ENCODE peak calls at places on chromosomes 6 and 20, in ten cellular contexts. E is endothelial cell of umbilical vein, Y is breast epithelium, U is GM23338, Q is HCT116, H is SK-N-SH, W is transverse colon, D is sigmoid colon, C is Panc1, A is upper lobe of left lung. L is an unnamed sample.

GRCh38 chr20:44039741-44040140 is 125.1 kb downstream of the TOX2 start:
- DNase-seq in E (no peak), Y (peak; percentile 4), U (no peak), Q (no peak), H (no peak), W (no peak), D (peak; percentile 47), C (no peak), A (peak; percentile 63), L (no peak)

GRCh38 chr6:97440590-97441176 is 157.7 kb upstream of the MMS22L start:
- DNase-seq in E (peak; percentile 10), Y (no peak), U (peak; percentile 79), Q (peak; percentile 46), H (peak; percentile 60), W (no peak), D (no peak), C (peak; percentile 12), A (no peak), L (no peak)

GRCh38 chr6:153790881-153791473 is 248.1 kb upstream of the OPRM1 start:
- DNase-seq in E (no peak), Y (no peak), U (peak; percentile 68), Q (peak; percentile 15), H (peak; percentile 6), W (no peak), D (no peak), C (no peak), A (no peak), L (no peak)

GRCh38 chr6:29763491-29764289 is 40.5 kb downstream of the HLA-F start:
- DNase-seq in E (peak; percentile 95), Y (no peak), U (no peak), Q (no peak), H (no peak), W (no peak), D (no peak), C (no peak), A (no peak), L (no peak)

GRCh38 chr20:37992802-37993538 is 40.3 kb downstream of the TTI1 start:
- DNase-seq in E (peak; percentile 15), Y (peak; percentile 36), U (peak; percentile 46), Q (no peak), H (peak; percentile 71), W (peak; percentile 34), D (no peak), C (no peak), A (no peak), L (peak; percentile 67)

GRCh38 chr6:142903806-142904205 is 41.2 kb downstream of the HIVEP2 start:
- DNase-seq in E (no peak), Y (no peak), U (no peak), Q (no peak), H (no peak), W (no peak), D (no peak), C (no peak), A (no peak), L (no peak)

GRCh38 chr6:144215402-144215931 is 65.2 kb downstream of the STX11 start:
- DNase-seq in E (no peak), Y (no peak), U (no peak), Q (no peak), H (peak; percentile 41), W (peak; percentile 44), D (no peak), C (no peak), A (peak; percentile 22), L (peak; percentile 20)

GRCh38 chr6:118398066-118398465 is 150.0 kb upstream of the PLN start:
- DNase-seq in E (no peak), Y (no peak), U (no peak), Q (no peak), H (no peak), W (no peak), D (no peak), C (no peak), A (no peak), L (no peak)

GRCh38 chr6:42028234-42029061 is 21.9 kb upstream of the TAF8 start:
- DNase-seq in E (peak; percentile 62), Y (no peak), U (no peak), Q (no peak), H (no peak), W (no peak), D (no peak), C (no peak), A (no peak), L (no peak)

GRCh38 chr6:42025066-42025789 is 25.1 kb upstream of the TAF8 start:
- DNase-seq in E (no peak), Y (no peak), U (no peak), Q (no peak), H (no peak), W (no peak), D (no peak), C (no peak), A (peak; percentile 70), L (no peak)

GRCh38 chr6:42025790-42026311 is 24.5 kb upstream of the TAF8 start:
- DNase-seq in E (no peak), Y (no peak), U (no peak), Q (no peak), H (no peak), W (no peak), D (no peak), C (no peak), A (no peak), L (no peak)

GRCh38 chr6:42029062-42029685 is 21.1 kb upstream of the TAF8 start:
- DNase-seq in E (no peak), Y (no peak), U (no peak), Q (no peak), H (no peak), W (no peak), D (no peak), C (no peak), A (no peak), L (no peak)

GRCh38 chr6:42026540-42026939 is 23.8 kb upstream of the TAF8 start:
- DNase-seq in E (no peak), Y (no peak), U (no peak), Q (no peak), H (no peak), W (no peak), D (no peak), C (no peak), A (no peak), L (no peak)
- TF ChIP-seq CTCF in E (no peak), Y (no peak), U (no peak), Q (no peak), H (no peak), W (no peak), D (no peak), C (no peak), A (no peak), L (no peak)

GRCh38 chr6:41023114-41023513 is 15.9 kb downstream of the UNC5CL start:
- DNase-seq in E (no peak), Y (no peak), U (no peak), Q (no peak), H (peak; percentile 48), W (no peak), D (no peak), C (no peak), A (no peak), L (no peak)

GRCh38 chr6:41027799-41028617 is 11.0 kb downstream of the UNC5CL start:
- DNase-seq in E (peak; percentile 63), Y (peak; percentile 61), U (peak; percentile 88), Q (peak; percentile 35), H (peak; percentile 95), W (peak; percentile 88), D (peak; percentile 89), C (no peak), A (peak; percentile 97), L (peak; percentile 76)

GRCh38 chr6:41028618-41029486 is 10.2 kb downstream of the UNC5CL start:
- DNase-seq in E (no peak), Y (no peak), U (no peak), Q (no peak), H (no peak), W (no peak), D (peak; percentile 46), C (no peak), A (no peak), L (no peak)

GRCh38 chr6:41025966-41026365 is 13.1 kb downstream of the UNC5CL start:
- DNase-seq in E (no peak), Y (no peak), U (no peak), Q (no peak), H (no peak), W (no peak), D (no peak), C (no peak), A (no peak), L (no peak)

DNA sequence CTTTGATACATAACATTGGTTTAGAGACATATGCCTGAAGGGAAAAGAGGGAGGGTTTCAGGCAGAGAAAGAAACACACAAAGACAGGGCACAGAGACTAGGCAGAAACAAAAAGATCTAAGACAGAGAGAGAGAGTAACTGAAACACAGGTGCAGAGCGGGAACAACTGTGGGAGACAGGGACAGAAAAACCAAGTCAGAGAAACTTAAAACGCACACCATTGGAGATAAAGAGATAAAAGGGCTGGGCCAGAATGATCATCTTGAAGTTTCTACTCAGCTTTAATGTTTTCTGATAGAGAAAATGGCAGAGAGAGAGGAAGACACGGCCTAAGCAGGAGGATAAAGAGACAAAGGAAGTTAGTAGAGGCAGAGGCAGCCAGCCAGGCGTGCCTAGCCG is 11.8 kb downstream of the UNC5CL start:
- DNase-seq in E (no peak), Y (no peak), U (no peak), Q (no peak), H (no peak), W (no peak), D (no peak), C (no peak), A (no peak), L (no peak)
- H3K4me3 ChIP-seq in E (no peak overlapping the region), Y (peak overlapping the region; percentile 59), U (peak overlapping the region; percentile 58), Q (peak overlapping the region; percentile 58), H (no peak overlapping the region), W (no peak overlapping the region), D (peak overlapping the region; percentile 50), C (peak overlapping the region; percentile 14), A (peak overlapping the region; percentile 52), L (peak overlapping the region; percentile 33)

DNA sequence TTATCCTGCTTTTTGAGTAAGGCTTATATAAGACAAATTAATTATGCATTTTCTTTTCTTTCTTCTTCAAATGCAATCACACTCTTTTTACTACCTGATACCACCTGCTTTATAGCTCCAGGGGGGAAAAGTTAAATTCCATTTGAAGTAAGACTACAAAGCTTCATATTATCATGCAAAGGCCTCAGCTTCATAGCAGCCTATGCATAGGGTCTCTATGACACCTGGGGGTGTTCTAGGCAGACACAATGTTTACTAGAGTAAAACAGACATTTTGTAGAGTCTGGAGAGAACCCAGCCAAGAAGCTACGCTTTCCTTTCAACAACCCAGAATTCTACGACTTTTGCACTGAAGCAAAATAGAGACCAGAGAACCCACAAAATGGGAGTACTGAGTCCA is 148.0 kb downstream of the MCHR2 start:
- DNase-seq in E (no peak), Y (no peak), U (peak; percentile 76), Q (no peak), H (no peak), W (no peak), D (no peak), C (no peak), A (no peak), L (no peak)
- TF ChIP-seq POLR2AphosphoS5 in E (no peak), Y (no peak), U (peak; percentile 23), Q (no peak), H (no peak), W (no peak), D (no peak), C (no peak), A (no peak), L (no peak)

DNA sequence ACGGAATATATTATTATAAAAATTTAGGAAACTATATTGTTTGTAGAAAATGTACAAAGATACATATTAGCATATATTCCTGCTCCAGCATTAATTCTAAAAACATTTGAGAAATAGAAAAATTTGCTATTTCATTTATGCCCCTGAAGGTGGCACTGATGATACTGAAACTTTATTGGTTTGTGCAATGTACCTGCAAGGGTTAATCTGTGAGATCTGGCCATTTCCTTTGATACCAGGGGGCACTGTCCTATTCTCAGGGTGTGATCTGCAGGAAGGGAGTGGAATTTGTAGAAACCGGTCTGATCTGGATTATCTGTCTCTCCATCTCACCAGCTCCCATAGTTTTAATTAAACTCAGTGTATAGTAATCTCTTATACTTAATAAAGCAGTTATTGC is 625.1 kb upstream of the IMPG1 start:
- DNase-seq in E (peak; percentile 64), Y (no peak), U (peak; percentile 67), Q (peak; percentile 61), H (peak; percentile 1), W (no peak), D (no peak), C (no peak), A (no peak), L (no peak)
- TF ChIP-seq CTCF in E (peak; percentile 18), Y (no peak), U (peak; percentile 55), Q (peak; percentile 69), H (peak; percentile 50), W (no peak), D (no peak), C (peak; percentile 41), A (no peak), L (no peak)